ENCODE peak calls at places on chromosomes 3 and 15, in four cellular contexts. One of them, this sample, is unnamed.

GRCh38 chr3:133092676-133093075 is 54.5 kb downstream of the TMEM108 start:
- DNase-seq in GM04504: no peak
- DNase-seq in psoas muscle: no peak
- DNase-seq in GDM1: no peak
- DNase-seq in this sample: no peak

GRCh38 chr15:83300826-83301225 is 16.4 kb upstream of the BNC1 start:
- DNase-seq in GM04504: no peak
- DNase-seq in psoas muscle: no peak
- DNase-seq in GDM1: no peak
- DNase-seq in this sample: no peak

GRCh38 chr3:16511561-16512434 is 1.7 kb downstream of the RFTN1 start:
- DNase-seq in GM04504: peak
- DNase-seq in psoas muscle: peak
- DNase-seq in GDM1: peak
- DNase-seq in this sample: peak

GRCh38 chr15:49883121-49883520 is 235.9 kb downstream of the ATP8B4 start:
- DNase-seq in GM04504: no peak
- DNase-seq in psoas muscle: no peak
- DNase-seq in GDM1: no peak
- DNase-seq in this sample: no peak

GRCh38 chr3:78878011-78878410 is 889.8 kb downstream of the ROBO1 start:
- DNase-seq in GM04504: no peak
- DNase-seq in psoas muscle: no peak
- DNase-seq in GDM1: no peak
- DNase-seq in this sample: no peak

GRCh38 chr3:114756506-114757279 is 390.4 kb downstream of the ZBTB20 start:
- DNase-seq in GM04504: peak
- DNase-seq in psoas muscle: no peak
- DNase-seq in GDM1: no peak
- DNase-seq in this sample: no peak

GRCh38 chr3:168998792-168999191 is 664.7 kb downstream of the MECOM start:
- DNase-seq in GM04504: no peak
- DNase-seq in psoas muscle: no peak
- DNase-seq in GDM1: no peak
- DNase-seq in this sample: no peak

GRCh38 chr3:150775001-150775599 is 12.1 kb upstream of the SIAH2 start:
- DNase-seq in GM04504: no peak
- DNase-seq in psoas muscle: no peak
- DNase-seq in GDM1: no peak
- DNase-seq in this sample: no peak

GRCh38 chr3:179323197-179323901 is 518 bp downstream of the ZNF639 start:
- DNase-seq in GM04504: peak
- DNase-seq in psoas muscle: peak
- DNase-seq in GDM1: peak
- DNase-seq in this sample: peak

GRCh38 chr3:21544076-21544462 is 206.9 kb downstream of the ZNF385D start:
- DNase-seq in GM04504: no peak
- DNase-seq in psoas muscle: no peak
- DNase-seq in GDM1: no peak
- DNase-seq in this sample: no peak

GRCh38 chr3:187628169-187628568 is 42.0 kb downstream of the SST start:
- DNase-seq in GM04504: no peak
- DNase-seq in psoas muscle: no peak
- DNase-seq in GDM1: no peak
- DNase-seq in this sample: no peak

GRCh38 chr3:128012050-128012449 is 40.2 kb upstream of the SEC61A1 start:
- DNase-seq in GM04504: no peak
- DNase-seq in psoas muscle: no peak
- DNase-seq in GDM1: no peak
- DNase-seq in this sample: no peak

GRCh38 chr3:64431717-64432116 is 206.5 kb upstream of the PRICKLE2 start:
- DNase-seq in GM04504: no peak
- DNase-seq in psoas muscle: no peak
- DNase-seq in GDM1: no peak
- DNase-seq in this sample: no peak

GRCh38 chr3:18740631-18741583 is 315.8 kb upstream of the SATB1 start:
- DNase-seq in GM04504: no peak
- DNase-seq in psoas muscle: no peak
- DNase-seq in GDM1: no peak
- DNase-seq in this sample: no peak

GRCh38 chr15:83206387-83206970 is 1.1 kb downstream of the HDGFL3 start:
- DNase-seq in GM04504: no peak
- DNase-seq in psoas muscle: no peak
- DNase-seq in GDM1: no peak
- DNase-seq in this sample: no peak

GRCh38 chr15:73127302-73127936 is 75.2 kb downstream of the NEO1 start:
- DNase-seq in GM04504: peak
- DNase-seq in psoas muscle: no peak
- DNase-seq in GDM1: no peak
- DNase-seq in this sample: no peak

GRCh38 chr15:72970965-72971746 is 81.1 kb upstream of the NEO1 start:
- DNase-seq in GM04504: no peak
- DNase-seq in psoas muscle: no peak
- DNase-seq in GDM1: no peak
- DNase-seq in this sample: no peak

GRCh38 chr3:96813820-96814580 is 394 bp upstream of the EPHA6 start:
- DNase-seq in GM04504: peak
- DNase-seq in psoas muscle: peak
- DNase-seq in GDM1: no peak
- DNase-seq in this sample: peak

GRCh38 chr3:73740041-73740440 is 115.3 kb upstream of the PDZRN3 start:
- DNase-seq in GM04504: no peak
- DNase-seq in psoas muscle: no peak
- DNase-seq in GDM1: no peak
- DNase-seq in this sample: no peak

GRCh38 chr3:34077796-34078195 is 279.4 kb downstream of the PDCD6IP start:
- DNase-seq in GM04504: no peak
- DNase-seq in psoas muscle: no peak
- DNase-seq in GDM1: no peak
- DNase-seq in this sample: no peak

GRCh38 chr3:60301142-60301541 is 950.1 kb downstream of the FHIT start:
- DNase-seq in GM04504: peak
- DNase-seq in psoas muscle: no peak
- DNase-seq in GDM1: no peak
- DNase-seq in this sample: no peak

GRCh38 chr3:127170794-127171193 is 22.1 kb upstream of the PRR23E start:
- DNase-seq in GM04504: peak
- DNase-seq in psoas muscle: no peak
- DNase-seq in GDM1: no peak
- DNase-seq in this sample: no peak

GRCh38 chr3:30539772-30540171 is 66.6 kb upstream of the TGFBR2 start:
- DNase-seq in GM04504: no peak
- DNase-seq in psoas muscle: no peak
- DNase-seq in GDM1: no peak
- DNase-seq in this sample: no peak

GRCh38 chr15:70932397-70932796 is 39.8 kb downstream of the LRRC49 start:
- DNase-seq in GM04504: no peak
- DNase-seq in psoas muscle: no peak
- DNase-seq in GDM1: no peak
- DNase-seq in this sample: no peak

GRCh38 chr3:149018247-149018646 is 26.9 kb downstream of the GYG1 start:
- DNase-seq in GM04504: no peak
- DNase-seq in psoas muscle: no peak
- DNase-seq in GDM1: no peak
- DNase-seq in this sample: no peak

GRCh38 chr15:56243774-56244236 is at the start of gene RFX7:
- DNase-seq in GM04504: peak
- DNase-seq in psoas muscle: peak
- DNase-seq in GDM1: peak
- DNase-seq in this sample: peak

GRCh38 chr15:99176757-99177156 is 71.9 kb downstream of the SYNM start:
- DNase-seq in GM04504: no peak
- DNase-seq in psoas muscle: no peak
- DNase-seq in GDM1: no peak
- DNase-seq in this sample: no peak

This sample was measured in left colon.